ENCODE peak calls at places on chromosomes 3 and 15, in five cellular contexts. T, G, R, I and Z are unnamed samples.

GRCh38 chr15:48989175-48989574 is 25.5 kb upstream of the SHC4 start:
- DNase-seq in R (no peak), T (no peak), G (no peak), I (no peak), Z (no peak)

GRCh38 chr15:77595231-77595630 is 37.5 kb downstream of the LINGO1 start:
- DNase-seq in I (no peak), R (no peak), G (no peak), T (no peak), Z (no peak)

GRCh38 chr15:98391131-98391530 is 257.2 kb upstream of the IGF1R start:
- DNase-seq in G (no peak), I (no peak), T (no peak), R (no peak), Z (no peak)

GRCh38 chr15:28133281-28133680 is 34.2 kb upstream of the OCA2 start:
- DNase-seq in T (no peak), G (no peak), I (no peak), R (no peak), Z (peak; percentile 48)

GRCh38 chr3:45140392-45140791 is 5.8 kb downstream of the CDCP1 start:
- DNase-seq in I (no peak), G (no peak), T (no peak), R (peak; percentile 49), Z (no peak)

GRCh38 chr15:70778258-70779076 is 15.1 kb upstream of the UACA start:
- DNase-seq in R (peak; percentile 91), T (no peak), G (no peak), I (peak; percentile 49), Z (peak; percentile 85)

GRCh38 chr15:79370716-79371115 is 59.8 kb downstream of the TMED3 start:
- DNase-seq in T (no peak), G (no peak), I (no peak), R (peak; percentile 85), Z (peak; percentile 31)

GRCh38 chr3:101690972-101691371 is 4.5 kb upstream of the RPL24 start:
- DNase-seq in I (no peak), T (peak; percentile 27), R (no peak), G (no peak), Z (no peak)

GRCh38 chr15:92653836-92654524 is 1.6 kb downstream of the FAM174B start:
- DNase-seq in R (peak; percentile 12), G (no peak), T (no peak), I (no peak), Z (no peak)

GRCh38 chr3:99114565-99115291 is 213.2 kb upstream of the DCBLD2 start:
- DNase-seq in G (no peak), R (peak; percentile 64), I (no peak), T (peak; percentile 3), Z (peak; percentile 59)

GRCh38 chr3:134350266-134350665 is 24.0 kb downstream of the AMOTL2 start:
- DNase-seq in R (no peak), T (no peak), I (no peak), G (no peak), Z (no peak)

GRCh38 chr3:11638669-11639402 is 4.9 kb downstream of the VGLL4 start:
- DNase-seq in R (no peak), I (no peak), T (no peak), G (peak; percentile 51), Z (peak; percentile 49)

GRCh38 chr15:33114484-33114767 is 80.1 kb downstream of the FMN1 start:
- DNase-seq in I (no peak), G (no peak), T (no peak), R (no peak), Z (no peak)

GRCh38 chr3:100600181-100601042 is 9.0 kb upstream of the ADGRG7 start:
- DNase-seq in G (no peak), T (no peak), I (no peak), R (no peak), Z (no peak)

GRCh38 chr3:8963137-8963853 is at the start of gene RAD18:
- DNase-seq in T (peak; percentile 95), R (peak; percentile 92), G (peak; percentile 92), I (peak; percentile 80), Z (peak; percentile 97)

GRCh38 chr3:101842245-101842934 is 6.9 kb upstream of the NFKBIZ start:
- DNase-seq in I (no peak), R (peak; percentile 11), T (no peak), G (no peak), Z (no peak)

GRCh38 chr3:42122261-42123011 is 31.3 kb downstream of the TRAK1 start:
- DNase-seq in T (no peak), I (no peak), G (no peak), R (no peak), Z (no peak)

GRCh38 chr3:42685363-42685881 is at the start of gene KLHL40:
- DNase-seq in T (no peak), G (peak; percentile 6), R (no peak), I (no peak), Z (no peak)

GRCh38 chr15:59232476-59232875 is 25.8 kb downstream of the LDHAL6B start:
- DNase-seq in I (no peak), T (no peak), G (no peak), R (peak; percentile 87), Z (peak; percentile 74)

GRCh38 chr15:64232400-64232799 is 69.6 kb upstream of the PPIB start:
- DNase-seq in R (peak; percentile 72), G (no peak), I (peak; percentile 46), T (no peak), Z (peak; percentile 83)

GRCh38 chr3:64199933-64200332 is 25.3 kb downstream of the PRICKLE2 start:
- DNase-seq in R (no peak), G (no peak), I (no peak), T (no peak), Z (no peak)

GRCh38 chr15:78712797-78713515 is 71.9 kb upstream of the CHRNB4 start:
- DNase-seq in T (peak; percentile 24), R (no peak), G (no peak), I (no peak), Z (no peak)

GRCh38 chr15:95409924-95410323 is 920.6 kb upstream of the NR2F2 start:
- DNase-seq in T (no peak), R (peak; percentile 79), I (no peak), G (no peak), Z (no peak)

GRCh38 chr3:154224366-154224765 is 99.9 kb downstream of the DHX36 start:
- DNase-seq in G (no peak), T (no peak), R (no peak), I (no peak), Z (no peak)

GRCh38 chr3:58237238-58237939 is at the start of gene ABHD6:
- DNase-seq in R (peak; percentile 79), T (peak; percentile 86), I (peak; percentile 58), G (peak; percentile 83), Z (peak; percentile 84)

GRCh38 chr15:63043391-63044076 is 987 bp downstream of the TPM1 start:
- DNase-seq in I (no peak), R (peak; percentile 43), T (no peak), G (peak; percentile 45), Z (peak; percentile 54)

DNA sequence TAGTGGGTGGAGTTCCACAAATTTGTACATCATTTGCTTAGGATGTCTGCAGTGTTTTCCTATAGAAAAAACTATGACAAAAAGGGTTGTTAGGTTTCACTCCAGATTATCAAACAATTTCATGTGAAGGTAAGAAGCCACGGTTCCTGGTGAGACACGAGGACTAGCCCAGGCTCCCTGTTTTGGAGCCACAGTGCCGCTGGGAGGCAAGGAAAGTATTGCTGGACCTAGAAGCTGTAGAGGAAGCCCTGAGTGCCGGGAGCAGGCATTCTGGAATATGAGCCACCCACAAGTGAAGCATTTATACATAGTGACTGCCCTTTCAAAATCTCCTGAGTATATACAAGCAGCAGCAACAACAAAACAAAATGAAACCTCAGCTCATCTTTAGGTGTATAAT is 142.0 kb downstream of the GABRB3 start:
- DNase-seq in I (no peak), R (no peak), G (no peak), T (peak; percentile 13), Z (no peak)
- H3K9me3 ChIP-seq in I (peaks cover 8% of the 10 kb centered on the region), R (peaks cover 19% of the 10 kb centered on the region), G (no peaks in the 10 kb centered on the region), T (no peaks in the 10 kb centered on the region), Z (no peaks in the 10 kb centered on the region)

GRCh38 chr3:34828847-34829246 is 810.5 kb upstream of the ARPP21 start:
- DNase-seq in I (no peak), T (no peak), R (no peak), G (no peak), Z (no peak)
- H3K9me3 ChIP-seq in I (no peaks in the 10 kb centered on the region), T (no peaks in the 10 kb centered on the region), R (no peaks in the 10 kb centered on the region), G (no peaks in the 10 kb centered on the region), Z (peaks cover 3% of the 10 kb centered on the region)

DNA sequence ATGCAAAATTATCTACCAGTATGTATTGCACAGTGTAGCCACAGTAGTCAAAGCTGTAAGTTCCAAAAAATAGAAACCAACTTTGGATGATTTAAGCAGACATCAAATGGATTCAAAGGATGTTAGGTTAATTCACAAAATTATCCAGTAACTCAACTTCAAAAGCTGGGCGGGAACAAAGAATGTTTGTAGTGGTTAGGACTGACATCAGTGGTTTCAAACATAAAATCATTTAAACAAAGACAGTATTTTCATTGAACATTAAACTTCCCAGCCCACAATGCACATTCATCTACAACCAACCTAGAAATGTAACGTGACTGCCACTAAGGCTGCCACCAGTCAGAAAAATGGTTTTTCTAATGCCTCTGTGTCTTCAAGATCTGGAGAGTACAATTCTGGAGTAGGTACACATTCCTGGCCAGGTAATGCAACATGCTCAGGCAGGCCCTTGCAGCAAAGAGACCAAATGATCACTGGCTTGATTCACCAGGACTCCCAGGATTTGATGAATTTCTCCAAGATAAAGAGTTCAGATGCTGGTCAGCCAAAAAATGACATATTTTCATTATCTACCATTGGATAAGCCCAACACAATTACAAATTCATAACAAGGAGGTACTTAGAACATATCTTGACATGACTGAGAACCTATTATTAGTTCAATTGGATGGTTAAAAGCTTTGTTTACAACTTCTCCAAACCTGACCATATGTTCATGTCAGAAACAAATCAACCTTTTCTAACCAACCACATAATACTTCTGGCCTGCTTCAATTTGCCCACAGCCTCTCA is 189.8 kb upstream of the CNTN4 start:
- DNase-seq in G (no peak), T (no peak), R (no peak), I (no peak), Z (no peak)
- H3K9me3 ChIP-seq in G (no peaks in the 10 kb centered on the region), T (no peaks in the 10 kb centered on the region), R (peaks cover 20% of the 10 kb centered on the region), I (peaks cover 8% of the 10 kb centered on the region), Z (peaks cover 7% of the 10 kb centered on the region)

DNA sequence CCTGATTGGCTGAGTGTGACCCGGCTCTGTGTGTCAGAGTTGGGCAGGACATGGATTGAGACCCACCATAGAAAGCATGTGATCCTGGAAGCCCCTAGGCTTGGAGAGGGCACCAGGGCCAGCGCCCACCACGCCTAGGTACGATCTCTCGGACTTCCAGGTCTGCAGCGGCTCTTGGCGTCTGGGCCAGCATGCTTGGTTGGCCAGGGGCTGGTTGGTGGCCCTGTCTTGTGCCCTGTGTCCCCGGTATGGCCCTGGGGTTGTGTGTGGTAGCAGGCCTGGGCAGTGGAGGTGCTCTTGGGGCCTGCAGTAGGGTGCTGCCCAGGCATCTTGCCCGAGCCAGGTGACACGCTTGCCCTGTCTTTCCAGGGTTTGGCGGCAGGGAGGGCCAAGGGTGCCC is 210.6 kb downstream of the UBE3A start:
- DNase-seq in R (no peak), I (no peak), G (no peak), T (no peak), Z (no peak)
- H3K9me3 ChIP-seq in R (peaks cover 5% of the 10 kb centered on the region), I (no peaks in the 10 kb centered on the region), G (peaks cover 7% of the 10 kb centered on the region), T (no peaks in the 10 kb centered on the region), Z (no peaks in the 10 kb centered on the region)

GRCh38 chr3:183654727-183655126 is 19.3 kb downstream of the KLHL24 start:
- DNase-seq in I (no peak), G (no peak), R (no peak), T (no peak), Z (no peak)

GRCh38 chr3:183653209-183654064 is 18.0 kb downstream of the KLHL24 start:
- DNase-seq in I (no peak), T (peak; percentile 55), G (no peak), R (peak; percentile 7), Z (no peak)

DNA sequence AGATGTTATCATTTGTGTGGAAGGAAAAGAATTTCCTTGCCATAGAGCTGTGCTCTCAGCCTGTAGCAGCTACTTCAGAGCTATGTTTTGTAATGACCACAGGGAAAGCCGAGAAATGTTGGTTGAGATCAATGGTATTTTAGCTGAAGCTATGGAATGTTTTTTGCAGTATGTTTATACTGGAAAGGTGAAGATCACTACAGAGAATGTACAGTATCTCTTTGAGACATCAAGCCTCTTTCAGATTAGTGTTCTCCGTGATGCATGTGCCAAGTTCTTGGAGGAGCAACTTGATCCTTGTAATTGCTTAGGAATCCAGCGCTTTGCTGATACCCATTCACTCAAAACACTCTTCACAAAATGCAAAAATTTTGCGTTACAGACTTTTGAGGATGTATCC is 15.1 kb downstream of the KLHL24 start:
- DNase-seq in G (no peak), T (no peak), I (no peak), R (no peak), Z (peak; percentile 44)
- H3K9me3 ChIP-seq in G (peaks cover 10% of the 10 kb centered on the region), T (peaks cover 49% of the 10 kb centered on the region), I (peaks cover 43% of the 10 kb centered on the region), R (peaks cover 49% of the 10 kb centered on the region), Z (peaks cover 32% of the 10 kb centered on the region)